ENCODE peak calls at places on chromosomes 11 and 22, in ten cellular contexts. One of them, this sample, is unnamed.
A peak's percentile ranks its signal among the peaks of the same experiment; 100 is the strongest.

GRCh38 chr22:38843716-38844660 is at the start of gene NPTXR:
- DNase-seq in stomach: peak; percentile 62
- DNase-seq in mammary epithelial cell: no peak
- DNase-seq in IMR-90: peak; percentile 31
- DNase-seq in cardiac fibroblast: no peak
- DNase-seq in astrocyte of the cerebellum: no peak
- DNase-seq in Calu3: peak; percentile 64
- DNase-seq in left ventricle myocardium inferior: peak; percentile 54
- DNase-seq in GM06990: no peak
- DNase-seq in cardiac muscle cell: peak; percentile 43
- DNase-seq in this sample: no peak

GRCh38 chr11:120130176-120130980 is 7.5 kb downstream of the TRIM29 start:
- DNase-seq in stomach: no peak
- DNase-seq in mammary epithelial cell: no peak
- DNase-seq in IMR-90: no peak
- DNase-seq in cardiac fibroblast: no peak
- DNase-seq in astrocyte of the cerebellum: no peak
- DNase-seq in Calu3: no peak
- DNase-seq in left ventricle myocardium inferior: peak; percentile 2
- DNase-seq in GM06990: no peak
- DNase-seq in cardiac muscle cell: no peak
- DNase-seq in this sample: no peak

GRCh38 chr11:117333921-117334320 is 6.3 kb downstream of the CEP164 start:
- DNase-seq in stomach: no peak
- DNase-seq in mammary epithelial cell: no peak
- DNase-seq in IMR-90: no peak
- DNase-seq in cardiac fibroblast: no peak
- DNase-seq in astrocyte of the cerebellum: no peak
- DNase-seq in Calu3: no peak
- DNase-seq in left ventricle myocardium inferior: no peak
- DNase-seq in GM06990: no peak
- DNase-seq in cardiac muscle cell: no peak
- DNase-seq in this sample: no peak

GRCh38 chr11:69467196-69467595 is 14.3 kb upstream of the LINC01488 start:
- DNase-seq in stomach: no peak
- DNase-seq in mammary epithelial cell: no peak
- DNase-seq in IMR-90: no peak
- DNase-seq in cardiac fibroblast: no peak
- DNase-seq in astrocyte of the cerebellum: no peak
- DNase-seq in Calu3: no peak
- DNase-seq in left ventricle myocardium inferior: peak; percentile 5
- DNase-seq in GM06990: no peak
- DNase-seq in cardiac muscle cell: no peak
- DNase-seq in this sample: no peak

GRCh38 chr11:112541140-112541901 is 280.7 kb upstream of the PLET1 start:
- DNase-seq in stomach: no peak
- DNase-seq in mammary epithelial cell: peak; percentile 58
- DNase-seq in IMR-90: no peak
- DNase-seq in cardiac fibroblast: peak; percentile 2
- DNase-seq in astrocyte of the cerebellum: no peak
- DNase-seq in Calu3: no peak
- DNase-seq in left ventricle myocardium inferior: no peak
- DNase-seq in GM06990: no peak
- DNase-seq in cardiac muscle cell: no peak
- DNase-seq in this sample: no peak

GRCh38 chr11:57311109-57311936 is 13.4 kb downstream of the TNKS1BP1 start:
- DNase-seq in stomach: peak; percentile 94
- DNase-seq in mammary epithelial cell: peak; percentile 96
- DNase-seq in IMR-90: peak; percentile 97
- DNase-seq in cardiac fibroblast: peak; percentile 98
- DNase-seq in astrocyte of the cerebellum: peak; percentile 90
- DNase-seq in Calu3: peak; percentile 95
- DNase-seq in left ventricle myocardium inferior: peak; percentile 92
- DNase-seq in GM06990: peak; percentile 67
- DNase-seq in cardiac muscle cell: peak; percentile 99
- DNase-seq in this sample: peak; percentile 98

GRCh38 chr11:16981651-16982194 is 32.5 kb downstream of the PLEKHA7 start:
- DNase-seq in stomach: peak; percentile 50
- DNase-seq in mammary epithelial cell: peak; percentile 81
- DNase-seq in IMR-90: peak; percentile 14
- DNase-seq in cardiac fibroblast: peak; percentile 39
- DNase-seq in astrocyte of the cerebellum: peak; percentile 93
- DNase-seq in Calu3: peak; percentile 93
- DNase-seq in left ventricle myocardium inferior: no peak
- DNase-seq in GM06990: no peak
- DNase-seq in cardiac muscle cell: peak; percentile 86
- DNase-seq in this sample: peak; percentile 93

GRCh38 chr11:12281571-12282478 is 95.5 kb upstream of the PARVA start:
- DNase-seq in stomach: peak; percentile 89
- DNase-seq in mammary epithelial cell: peak; percentile 67
- DNase-seq in IMR-90: peak; percentile 82
- DNase-seq in cardiac fibroblast: peak; percentile 89
- DNase-seq in astrocyte of the cerebellum: peak; percentile 72
- DNase-seq in Calu3: peak; percentile 82
- DNase-seq in left ventricle myocardium inferior: peak; percentile 83
- DNase-seq in GM06990: no peak
- DNase-seq in cardiac muscle cell: peak; percentile 88
- DNase-seq in this sample: peak; percentile 84

GRCh38 chr11:60974726-60975125 is 3.2 kb downstream of the CD6 start:
- DNase-seq in stomach: no peak
- DNase-seq in mammary epithelial cell: no peak
- DNase-seq in IMR-90: no peak
- DNase-seq in cardiac fibroblast: no peak
- DNase-seq in astrocyte of the cerebellum: no peak
- DNase-seq in Calu3: no peak
- DNase-seq in left ventricle myocardium inferior: no peak
- DNase-seq in GM06990: no peak
- DNase-seq in cardiac muscle cell: no peak
- DNase-seq in this sample: no peak

GRCh38 chr22:24146791-24147353 is 34.4 kb upstream of the SUSD2 start:
- DNase-seq in stomach: no peak
- DNase-seq in mammary epithelial cell: no peak
- DNase-seq in IMR-90: peak; percentile 92
- DNase-seq in cardiac fibroblast: peak; percentile 58
- DNase-seq in astrocyte of the cerebellum: peak; percentile 84
- DNase-seq in Calu3: no peak
- DNase-seq in left ventricle myocardium inferior: peak; percentile 45
- DNase-seq in GM06990: no peak
- DNase-seq in cardiac muscle cell: peak; percentile 85
- DNase-seq in this sample: peak; percentile 85

GRCh38 chr11:59754494-59754858 is 700 bp upstream of the STX3 start:
- DNase-seq in stomach: no peak
- DNase-seq in mammary epithelial cell: no peak
- DNase-seq in IMR-90: peak; percentile 3
- DNase-seq in cardiac fibroblast: no peak
- DNase-seq in astrocyte of the cerebellum: no peak
- DNase-seq in Calu3: peak; percentile 10
- DNase-seq in left ventricle myocardium inferior: peak; percentile 19
- DNase-seq in GM06990: no peak
- DNase-seq in cardiac muscle cell: no peak
- DNase-seq in this sample: peak; percentile 29

GRCh38 chr22:46483353-46483752 is 54.1 kb downstream of the CELSR1 start:
- DNase-seq in stomach: no peak
- DNase-seq in mammary epithelial cell: no peak
- DNase-seq in IMR-90: no peak
- DNase-seq in cardiac fibroblast: peak; percentile 14
- DNase-seq in astrocyte of the cerebellum: no peak
- DNase-seq in Calu3: no peak
- DNase-seq in left ventricle myocardium inferior: no peak
- DNase-seq in GM06990: no peak
- DNase-seq in cardiac muscle cell: no peak
- DNase-seq in this sample: no peak

GRCh38 chr22:25759825-25760231 is 17.8 kb downstream of the MYO18B start:
- DNase-seq in stomach: no peak
- DNase-seq in mammary epithelial cell: peak; percentile 90
- DNase-seq in IMR-90: peak; percentile 90
- DNase-seq in cardiac fibroblast: peak; percentile 99
- DNase-seq in astrocyte of the cerebellum: peak; percentile 90
- DNase-seq in Calu3: peak; percentile 72
- DNase-seq in left ventricle myocardium inferior: no peak
- DNase-seq in GM06990: no peak
- DNase-seq in cardiac muscle cell: peak; percentile 95
- DNase-seq in this sample: peak; percentile 96

GRCh38 chr22:30705710-30706651 is 11.3 kb downstream of the OSBP2 start:
- DNase-seq in stomach: no peak
- DNase-seq in mammary epithelial cell: no peak
- DNase-seq in IMR-90: peak; percentile 80
- DNase-seq in cardiac fibroblast: peak; percentile 42
- DNase-seq in astrocyte of the cerebellum: peak; percentile 88
- DNase-seq in Calu3: no peak
- DNase-seq in left ventricle myocardium inferior: no peak
- DNase-seq in GM06990: peak; percentile 30
- DNase-seq in cardiac muscle cell: no peak
- DNase-seq in this sample: peak; percentile 86

GRCh38 chr11:114075891-114076441 is 16.5 kb downstream of the ZBTB16 start:
- DNase-seq in stomach: no peak
- DNase-seq in mammary epithelial cell: no peak
- DNase-seq in IMR-90: peak; percentile 24
- DNase-seq in cardiac fibroblast: peak; percentile 89
- DNase-seq in astrocyte of the cerebellum: peak; percentile 53
- DNase-seq in Calu3: peak; percentile 26
- DNase-seq in left ventricle myocardium inferior: no peak
- DNase-seq in GM06990: no peak
- DNase-seq in cardiac muscle cell: peak; percentile 83
- DNase-seq in this sample: peak; percentile 74

GRCh38 chr11:59923813-59924212 is 14.4 kb upstream of the OOSP1 start:
- DNase-seq in stomach: no peak
- DNase-seq in mammary epithelial cell: no peak
- DNase-seq in IMR-90: no peak
- DNase-seq in cardiac fibroblast: no peak
- DNase-seq in astrocyte of the cerebellum: no peak
- DNase-seq in Calu3: no peak
- DNase-seq in left ventricle myocardium inferior: no peak
- DNase-seq in GM06990: no peak
- DNase-seq in cardiac muscle cell: peak; percentile 1
- DNase-seq in this sample: peak; percentile 12

GRCh38 chr11:75014129-75014528 is 25.4 kb downstream of the NEU3 start:
- DNase-seq in stomach: no peak
- DNase-seq in mammary epithelial cell: peak; percentile 36
- DNase-seq in IMR-90: peak; percentile 95
- DNase-seq in cardiac fibroblast: peak; percentile 73
- DNase-seq in astrocyte of the cerebellum: peak; percentile 26
- DNase-seq in Calu3: no peak
- DNase-seq in left ventricle myocardium inferior: no peak
- DNase-seq in GM06990: no peak
- DNase-seq in cardiac muscle cell: peak; percentile 79
- DNase-seq in this sample: peak; percentile 63
- TF ChIP-seq CTCF in stomach: no peak
- TF ChIP-seq CTCF in mammary epithelial cell: no peak
- TF ChIP-seq CTCF in IMR-90: peak; percentile 40
- TF ChIP-seq CTCF in cardiac fibroblast: no peak
- TF ChIP-seq CTCF in astrocyte of the cerebellum: no peak
- TF ChIP-seq CTCF in Calu3: no peak
- TF ChIP-seq CTCF in left ventricle myocardium inferior: no peak
- TF ChIP-seq CTCF in GM06990: no peak
- TF ChIP-seq CTCF in cardiac muscle cell: peak; percentile 30
- TF ChIP-seq CTCF in this sample: peak; percentile 15

GRCh38 chr11:118547132-118547531 is 16.1 kb downstream of the TMEM25 start:
- DNase-seq in stomach: no peak
- DNase-seq in mammary epithelial cell: no peak
- DNase-seq in IMR-90: no peak
- DNase-seq in cardiac fibroblast: no peak
- DNase-seq in astrocyte of the cerebellum: no peak
- DNase-seq in Calu3: no peak
- DNase-seq in left ventricle myocardium inferior: no peak
- DNase-seq in GM06990: no peak
- DNase-seq in cardiac muscle cell: no peak
- DNase-seq in this sample: no peak
- TF ChIP-seq CTCF in stomach: no peak
- TF ChIP-seq CTCF in mammary epithelial cell: no peak
- TF ChIP-seq CTCF in IMR-90: no peak
- TF ChIP-seq CTCF in cardiac fibroblast: no peak
- TF ChIP-seq CTCF in astrocyte of the cerebellum: no peak
- TF ChIP-seq CTCF in Calu3: no peak
- TF ChIP-seq CTCF in left ventricle myocardium inferior: no peak
- TF ChIP-seq CTCF in GM06990: no peak
- TF ChIP-seq CTCF in cardiac muscle cell: no peak
- TF ChIP-seq CTCF in this sample: no peak

DNA sequence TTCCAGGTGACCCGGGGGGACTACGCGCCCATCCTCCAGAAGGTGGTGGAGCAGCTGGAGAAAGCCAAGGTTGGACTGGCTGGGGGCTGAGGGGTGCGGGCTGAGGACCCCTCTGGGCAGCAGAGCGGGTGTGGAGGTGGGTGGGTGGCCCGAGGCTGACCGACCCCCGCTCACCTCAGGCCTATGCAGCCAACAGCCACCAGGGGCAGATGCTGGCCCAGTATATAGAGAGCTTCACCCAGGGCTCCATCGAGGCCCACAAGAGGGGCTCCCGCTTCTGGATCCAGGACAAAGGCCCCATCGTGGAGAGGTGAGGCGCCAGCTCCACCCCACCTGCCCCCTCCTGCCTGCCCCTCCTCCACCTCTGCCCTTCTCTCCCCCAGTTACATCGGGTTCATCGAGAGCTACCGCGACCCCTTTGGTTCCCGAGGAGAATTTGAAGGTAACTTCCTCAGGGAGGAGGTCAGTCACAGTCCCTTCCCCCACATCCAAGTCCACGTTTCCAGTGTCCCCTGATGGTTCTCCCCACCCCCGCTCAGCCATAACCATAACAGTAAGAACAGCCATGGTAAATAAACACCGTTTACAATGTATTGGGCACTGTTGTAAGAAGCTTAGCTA is 11.2 kb downstream of the DPP3 start:
- DNase-seq in stomach: no peak
- DNase-seq in mammary epithelial cell: no peak
- DNase-seq in IMR-90: no peak
- DNase-seq in cardiac fibroblast: no peak
- DNase-seq in astrocyte of the cerebellum: no peak
- DNase-seq in Calu3: no peak
- DNase-seq in left ventricle myocardium inferior: no peak
- DNase-seq in GM06990: no peak
- DNase-seq in cardiac muscle cell: no peak
- DNase-seq in this sample: no peak
- TF ChIP-seq CTCF in stomach: no peak
- TF ChIP-seq CTCF in mammary epithelial cell: peak; percentile 10
- TF ChIP-seq CTCF in IMR-90: peak; percentile 34
- TF ChIP-seq CTCF in cardiac fibroblast: peak; percentile 56
- TF ChIP-seq CTCF in astrocyte of the cerebellum: peak; percentile 47
- TF ChIP-seq CTCF in Calu3: peak; percentile 32
- TF ChIP-seq CTCF in left ventricle myocardium inferior: peak; percentile 36
- TF ChIP-seq CTCF in GM06990: peak; percentile 34
- TF ChIP-seq CTCF in cardiac muscle cell: peak; percentile 39
- TF ChIP-seq CTCF in this sample: peak; percentile 65

DNA sequence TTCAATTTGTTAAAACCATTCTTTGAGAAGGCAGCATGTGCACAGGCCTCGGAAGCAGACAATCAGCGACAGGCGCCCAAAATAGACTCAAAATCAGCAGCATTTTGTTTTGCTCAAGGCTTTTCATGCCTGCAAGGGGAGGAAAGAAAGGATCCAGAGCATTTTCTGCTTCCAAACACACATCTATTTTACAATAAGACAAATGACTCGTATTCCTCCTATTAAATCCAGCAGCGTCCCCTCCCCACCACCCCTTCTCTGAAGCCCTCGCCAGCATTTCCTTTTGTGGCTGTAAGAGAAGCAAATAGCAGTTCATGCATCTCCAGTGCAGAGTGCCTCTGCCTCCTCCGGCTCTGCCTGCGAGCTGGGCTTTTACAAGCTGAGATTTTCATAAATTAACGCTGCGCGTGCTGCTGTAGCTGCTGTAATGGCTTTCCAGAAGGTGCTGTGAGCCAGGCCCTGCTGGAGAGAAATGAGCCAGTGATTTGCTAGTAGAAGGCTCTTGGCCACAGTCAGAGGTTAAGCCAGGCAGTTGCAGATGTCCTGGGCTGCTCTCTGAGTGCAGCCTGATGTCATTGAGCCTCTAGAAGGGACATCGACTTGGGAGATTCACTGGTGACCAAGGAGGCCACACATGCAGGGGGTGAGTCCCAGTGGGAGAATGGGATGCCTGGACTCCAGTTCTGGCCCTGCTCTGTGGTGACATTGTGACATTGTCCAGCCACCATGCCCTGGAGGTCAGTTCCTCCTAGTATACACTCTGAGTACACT is 134.6 kb upstream of the NAV2 start:
- DNase-seq in stomach: no peak
- DNase-seq in mammary epithelial cell: no peak
- DNase-seq in IMR-90: peak; percentile 66
- DNase-seq in cardiac fibroblast: peak; percentile 61
- DNase-seq in astrocyte of the cerebellum: peak; percentile 51
- DNase-seq in Calu3: no peak
- DNase-seq in left ventricle myocardium inferior: peak; percentile 48
- DNase-seq in GM06990: no peak
- DNase-seq in cardiac muscle cell: peak; percentile 85
- DNase-seq in this sample: peak; percentile 85
- TF ChIP-seq CTCF in stomach: no peak
- TF ChIP-seq CTCF in mammary epithelial cell: no peak
- TF ChIP-seq CTCF in IMR-90: no peak
- TF ChIP-seq CTCF in cardiac fibroblast: no peak
- TF ChIP-seq CTCF in astrocyte of the cerebellum: no peak
- TF ChIP-seq CTCF in Calu3: no peak
- TF ChIP-seq CTCF in left ventricle myocardium inferior: peak; percentile 30
- TF ChIP-seq CTCF in GM06990: no peak
- TF ChIP-seq CTCF in cardiac muscle cell: no peak
- TF ChIP-seq CTCF in this sample: no peak

This sample was measured in astrocyte of the spinal cord.